ENCODE peak calls at places on chromosomes 3 and 15, in nine cellular contexts. C is H1, W is upper lobe of left lung, B is IMR-90, Y is body of pancreas, K is stomach, P is transverse colon, I is prostate gland, L is heart left ventricle. U is an unnamed sample.
A peak's percentile ranks its signal among the peaks of the same experiment; 100 is the strongest.

GRCh38 chr15:101025896-101026631 is 106.9 kb downstream of the LRRK1 start:
- DNase-seq in C (peak; percentile 34), W (no peak), B (no peak), Y (no peak), K (peak; percentile 22), P (peak; percentile 6), I (no peak), L (peak; percentile 22), U (no peak)

GRCh38 chr3:77319711-77320110 is 279.8 kb downstream of the ROBO2 start:
- DNase-seq in C (no peak), W (no peak), B (peak; percentile 39), Y (no peak), K (no peak), P (no peak), I (no peak), L (no peak), U (no peak)

GRCh38 chr15:43194775-43195174 is 9.6 kb downstream of the CCNDBP1 start:
- DNase-seq in C (no peak), W (no peak), B (peak; percentile 38), Y (no peak), K (no peak), P (no peak), I (no peak), L (no peak), U (no peak)

GRCh38 chr15:67766963-67767362 is 58.3 kb upstream of the SKOR1 start:
- DNase-seq in C (no peak), W (no peak), B (no peak), Y (no peak), K (no peak), P (no peak), I (no peak), L (no peak), U (no peak)

GRCh38 chr3:54243262-54243931 is 121.0 kb downstream of the CACNA2D3 start:
- DNase-seq in C (no peak), W (no peak), B (no peak), Y (no peak), K (peak; percentile 42), P (no peak), I (no peak), L (no peak), U (no peak)

GRCh38 chr15:70505971-70506887 is 257.1 kb downstream of the UACA start:
- DNase-seq in C (no peak), W (no peak), B (no peak), Y (no peak), K (no peak), P (no peak), I (peak; percentile 63), L (no peak), U (no peak)

GRCh38 chr3:75631541-75631940 is 32.6 kb upstream of the FRG2C start:
- DNase-seq in C (no peak), W (no peak), B (no peak), Y (no peak), K (no peak), P (no peak), I (no peak), L (no peak), U (no peak)

GRCh38 chr3:10242182-10243065 is 5.8 kb upstream of the TATDN2 start:
- DNase-seq in C (no peak), W (peak; percentile 36), B (peak; percentile 54), Y (no peak), K (no peak), P (peak; percentile 54), I (no peak), L (no peak), U (peak; percentile 31)

GRCh38 chr3:28587723-28588122 is 239.1 kb upstream of the AZI2 start:
- DNase-seq in C (no peak), W (no peak), B (no peak), Y (no peak), K (no peak), P (no peak), I (no peak), L (no peak), U (no peak)

GRCh38 chr15:34161329-34161953 is 48.5 kb downstream of the KATNBL1 start:
- DNase-seq in C (no peak), W (no peak), B (peak; percentile 11), Y (no peak), K (no peak), P (no peak), I (no peak), L (no peak), U (no peak)

GRCh38 chr3:38992117-38992779 is 59.5 kb downstream of the SCN11A start:
- DNase-seq in C (no peak), W (no peak), B (peak; percentile 91), Y (no peak), K (no peak), P (no peak), I (no peak), L (no peak), U (no peak)

GRCh38 chr15:74957301-74958035 is 896 bp upstream of the RPP25 start:
- DNase-seq in C (peak; percentile 71), W (no peak), B (no peak), Y (no peak), K (no peak), P (peak; percentile 67), I (no peak), L (peak; percentile 70), U (no peak)

GRCh38 chr15:74958320-74958907 is 1.8 kb upstream of the RPP25 start:
- DNase-seq in C (peak; percentile 63), W (peak; percentile 80), B (no peak), Y (peak; percentile 86), K (peak; percentile 81), P (peak; percentile 87), I (peak; percentile 25), L (peak; percentile 73), U (peak; percentile 56)

GRCh38 chr15:74959643-74959939 is 3.0 kb upstream of the RPP25 start:
- DNase-seq in C (no peak), W (no peak), B (no peak), Y (no peak), K (no peak), P (no peak), I (no peak), L (no peak), U (no peak)

GRCh38 chr15:74960286-74960685 is 3.7 kb upstream of the RPP25 start:
- DNase-seq in C (no peak), W (no peak), B (no peak), Y (no peak), K (no peak), P (no peak), I (no peak), L (no peak), U (no peak)

DNA sequence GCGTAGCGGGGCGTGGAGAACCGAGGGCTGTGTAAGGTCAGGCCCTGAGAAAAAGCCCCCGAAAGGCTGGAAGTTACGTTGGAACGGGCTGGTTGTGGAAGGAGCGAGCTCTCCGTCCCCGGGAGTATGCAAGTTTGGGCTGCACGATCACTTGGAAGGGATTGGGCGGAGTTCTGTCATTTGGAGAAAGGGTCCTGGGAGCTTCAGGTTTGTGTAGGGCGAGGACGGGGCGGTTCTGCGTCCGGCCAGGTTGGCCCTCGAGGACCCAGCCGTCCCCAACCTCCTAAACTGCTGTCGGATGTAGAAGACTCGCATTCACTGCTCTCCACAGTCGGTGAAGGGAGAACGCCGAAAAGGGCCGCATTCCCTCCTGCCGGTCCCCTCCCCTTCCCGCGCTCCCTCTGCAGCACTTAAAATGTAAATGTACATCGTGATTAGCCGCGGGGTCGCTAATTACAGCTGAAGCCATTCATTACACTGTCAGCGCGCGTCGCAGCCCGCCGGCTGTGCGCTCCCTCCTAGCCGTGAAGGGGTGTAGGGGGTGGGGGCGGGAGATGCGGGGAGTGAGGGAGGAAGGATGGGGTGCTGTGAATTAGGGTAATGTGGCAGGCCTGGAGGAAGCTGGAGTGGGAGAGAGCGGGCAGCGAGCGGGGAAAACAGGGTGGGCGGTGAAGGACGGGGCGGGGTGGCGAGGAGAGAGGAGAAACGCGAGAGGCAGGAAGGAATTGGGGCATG is 2.5 kb upstream of the RPP25 start:
- DNase-seq in C (peak; percentile 59), W (no peak), B (no peak), Y (no peak), K (no peak), P (no peak), I (no peak), L (no peak), U (no peak)
- H3K27me3 ChIP-seq in C (peaks cover 33% of the 10 kb centered on the region), W (no peaks in the 10 kb centered on the region), B (peaks cover 53% of the 10 kb centered on the region), Y (no peaks in the 10 kb centered on the region), K (no peaks in the 10 kb centered on the region), P (peaks cover 24% of the 10 kb centered on the region), I (no peaks in the 10 kb centered on the region), L (peaks cover 12% of the 10 kb centered on the region), U (no peaks in the 10 kb centered on the region)

DNA sequence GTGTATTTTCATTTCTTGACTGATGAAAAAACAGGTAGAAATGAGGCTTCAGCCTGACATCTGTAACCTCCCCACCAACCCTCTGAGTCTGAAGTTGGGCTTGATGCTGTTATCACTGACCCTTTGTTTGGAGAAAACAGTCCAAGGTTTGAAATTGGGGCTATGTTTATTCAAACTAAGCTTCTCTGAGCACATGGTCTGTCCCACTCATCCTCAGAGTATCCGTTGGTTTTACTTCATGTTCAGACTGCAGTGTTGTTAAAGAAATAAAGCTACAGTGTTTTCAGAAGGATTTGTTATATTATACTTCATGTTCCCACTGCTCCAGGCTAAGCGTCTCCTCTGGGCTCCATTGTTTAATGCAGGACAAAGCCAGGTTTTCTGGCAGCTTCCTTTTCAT is 6.0 kb downstream of the MAPKBP1 start:
- DNase-seq in C (no peak), W (no peak), B (peak; percentile 80), Y (no peak), K (no peak), P (no peak), I (no peak), L (no peak), U (no peak)
- H3K27ac ChIP-seq in C (no peak overlapping the region), W (peak overlapping the region; percentile 53), B (peak overlapping the region; percentile 18), Y (no peak overlapping the region), K (peak overlapping the region; percentile 67), P (peak overlapping the region; percentile 6), I (no peak overlapping the region), L (peak overlapping the region; percentile 32), U (no peak overlapping the region)

GRCh38 chr15:48330855-48331795 is at the start of gene DUT:
- DNase-seq in C (peak; percentile 84), W (peak; percentile 84), B (peak; percentile 74), Y (peak; percentile 80), K (peak; percentile 84), P (peak; percentile 88), I (peak; percentile 84), L (peak; percentile 94), U (peak; percentile 84)
- TF ChIP-seq POLR2A in C (no peak), W (peak; percentile 79), B (peak; percentile 70), Y (peak; percentile 92), K (peak; percentile 80), P (peak; percentile 87), I (peak; percentile 74), L (peak; percentile 77), U (peak; percentile 69)

GRCh38 chr3:134325722-134326121 is 48.5 kb downstream of the AMOTL2 start:
- DNase-seq in C (no peak), W (peak; percentile 76), B (no peak), Y (peak; percentile 64), K (peak; percentile 67), P (no peak), I (no peak), L (peak; percentile 52), U (no peak)

GRCh38 chr3:134326126-134326525 is 48.1 kb downstream of the AMOTL2 start:
- DNase-seq in C (no peak), W (no peak), B (no peak), Y (no peak), K (no peak), P (no peak), I (no peak), L (no peak), U (no peak)

GRCh38 chr3:134326760-134327593 is 47.3 kb downstream of the AMOTL2 start:
- DNase-seq in C (no peak), W (no peak), B (peak; percentile 97), Y (peak; percentile 60), K (no peak), P (no peak), I (no peak), L (peak; percentile 45), U (no peak)

GRCh38 chr3:134323966-134324962 is 50.0 kb downstream of the AMOTL2 start:
- DNase-seq in C (no peak), W (no peak), B (no peak), Y (no peak), K (no peak), P (no peak), I (no peak), L (no peak), U (no peak)

GRCh38 chr3:134325106-134325705 is 49.0 kb downstream of the AMOTL2 start:
- DNase-seq in C (no peak), W (no peak), B (no peak), Y (no peak), K (no peak), P (no peak), I (no peak), L (no peak), U (no peak)
- H3K27me3 ChIP-seq in C (no peaks in the 10 kb centered on the region), W (no peaks in the 10 kb centered on the region), B (no peaks in the 10 kb centered on the region), Y (no peaks in the 10 kb centered on the region), K (no peaks in the 10 kb centered on the region), P (no peaks in the 10 kb centered on the region), I (no peaks in the 10 kb centered on the region), L (no peaks in the 10 kb centered on the region), U (no peaks in the 10 kb centered on the region)

U was measured in adrenal gland.